ENCODE peak calls at places on chromosomes 2 and 18, in six cellular contexts. H is EH, M is iris pigment epithelial cell, P is osteocyte, S is breast epithelium, F is DMS79. D is an unnamed sample.

GRCh38 chr2:84271987-84272386 is 187.1 kb downstream of the SUCLG1 start:
- DNase-seq in H (no peak), M (no peak), P (no peak), S (no peak), F (no peak), D (no peak)

GRCh38 chr2:146615778-146616177 is 1229.1 kb upstream of the ACVR2A start:
- DNase-seq in H (no peak), M (no peak), P (no peak), S (no peak), F (no peak), D (no peak)

GRCh38 chr2:12807907-12808810 is 91.4 kb downstream of the TRIB2 start:
- DNase-seq in H (no peak), M (no peak), P (no peak), S (no peak), F (no peak), D (no peak)

GRCh38 chr18:58390399-58390798 is 238.5 kb downstream of the ALPK2 start:
- DNase-seq in H (no peak), M (no peak), P (no peak), S (no peak), F (no peak), D (no peak)

GRCh38 chr2:11680181-11680900 is 10.3 kb upstream of the NTSR2 start:
- DNase-seq in H (no peak), M (peak), P (no peak), S (no peak), F (no peak), D (peak)

GRCh38 chr18:62328775-62329525 is 3.8 kb downstream of the TNFRSF11A start:
- DNase-seq in H (no peak), M (no peak), P (no peak), S (no peak), F (no peak), D (no peak)

GRCh38 chr2:108129636-108130035 is 110.1 kb upstream of the SULT1C3 start:
- DNase-seq in H (no peak), M (no peak), P (no peak), S (no peak), F (no peak), D (no peak)

GRCh38 chr18:49226935-49227334 is 233.5 kb downstream of the DYM start:
- DNase-seq in H (no peak), M (no peak), P (no peak), S (no peak), F (no peak), D (no peak)

GRCh38 chr2:152336854-152337510 is 2.0 kb downstream of the FMNL2 start:
- DNase-seq in H (peak), M (peak), P (no peak), S (no peak), F (no peak), D (no peak)

GRCh38 chr2:47631840-47632398 is 151.0 kb upstream of the MSH6 start:
- DNase-seq in H (peak), M (peak), P (no peak), S (no peak), F (no peak), D (peak)

GRCh38 chr2:136305517-136306192 is 187.7 kb upstream of the CXCR4 start:
- DNase-seq in H (no peak), M (no peak), P (no peak), S (no peak), F (no peak), D (peak)

GRCh38 chr2:85161626-85161960 is 28.4 kb downstream of the TCF7L1 start:
- DNase-seq in H (peak), M (no peak), P (no peak), S (no peak), F (no peak), D (peak)

GRCh38 chr2:20207051-20207450 is 17.9 kb downstream of the SDC1 start:
- DNase-seq in H (no peak), M (no peak), P (no peak), S (no peak), F (no peak), D (no peak)

GRCh38 chr2:79757526-79757925 is 244.7 kb downstream of the CTNNA2 start:
- DNase-seq in H (no peak), M (no peak), P (no peak), S (no peak), F (no peak), D (no peak)

GRCh38 chr2:40372586-40372985 is 79.3 kb downstream of the SLC8A1 start:
- DNase-seq in H (peak), M (no peak), P (no peak), S (no peak), F (no peak), D (no peak)

GRCh38 chr2:70941186-70941585 is 5.5 kb downstream of the ATP6V1B1 start:
- DNase-seq in H (no peak), M (no peak), P (no peak), S (peak), F (no peak), D (no peak)

GRCh38 chr2:172540421-172540820 is 15.5 kb upstream of the PDK1 start:
- DNase-seq in H (peak), M (no peak), P (no peak), S (no peak), F (no peak), D (no peak)